ENCODE peak calls at places on chromosomes 13 and 19, in nine cellular contexts. R is HCT116, J is K562, G is SK-N-SH, V is A549, Q is Panc1, L is GM23338, M is GM12878, Z is HepG2. C is an unnamed sample.

GRCh38 chr19:55082023-55082851 is 6.6 kb downstream of the EPS8L1 start:
- DNase-seq in R (no peak), J (no peak), G (peak; percentile 87), V (peak; percentile 58), Q (no peak), L (peak; percentile 97), M (no peak), Z (no peak), C (no peak)

GRCh38 chr13:107203146-107203847 is 635.4 kb upstream of the ARGLU1 start:
- DNase-seq in R (no peak), J (no peak), G (peak; percentile 38), V (peak; percentile 5), Q (no peak), L (peak; percentile 82), M (no peak), Z (peak; percentile 63), C (no peak)

GRCh38 chr13:41546372-41547252 is 89.3 kb downstream of the RGCC start:
- DNase-seq in R (no peak), J (no peak), G (no peak), V (no peak), Q (no peak), L (no peak), M (no peak), Z (peak; percentile 21), C (no peak)

GRCh38 chr19:40381321-40381720 is 8.7 kb downstream of the HIPK4 start:
- DNase-seq in R (no peak), J (no peak), G (peak; percentile 33), V (peak; percentile 68), Q (no peak), L (peak; percentile 64), M (no peak), Z (no peak), C (no peak)

GRCh38 chr19:45169602-45170001 is 8.4 kb downstream of the TRAPPC6A start:
- DNase-seq in R (no peak), J (no peak), G (no peak), V (no peak), Q (no peak), L (no peak), M (no peak), Z (no peak), C (no peak)

GRCh38 chr19:42282036-42282762 is 13.1 kb downstream of the CIC start:
- DNase-seq in R (no peak), J (no peak), G (no peak), V (peak; percentile 43), Q (no peak), L (no peak), M (no peak), Z (no peak), C (no peak)

GRCh38 chr19:955803-956746 is 28.1 kb upstream of the WDR18 start:
- DNase-seq in R (no peak), J (no peak), G (no peak), V (no peak), Q (no peak), L (no peak), M (no peak), Z (no peak), C (no peak)

GRCh38 chr19:36213793-36214387 is 575 bp downstream of the ZNF565 start:
- DNase-seq in R (no peak), J (peak; percentile 27), G (no peak), V (peak; percentile 41), Q (no peak), L (no peak), M (no peak), Z (no peak), C (no peak)

GRCh38 chr19:38666662-38667448 is 19.4 kb downstream of the ACTN4 start:
- DNase-seq in R (no peak), J (no peak), G (no peak), V (no peak), Q (no peak), L (no peak), M (no peak), Z (no peak), C (no peak)

GRCh38 chr13:21058361-21058760 is 3.0 kb downstream of the LATS2 start:
- DNase-seq in R (no peak), J (no peak), G (no peak), V (no peak), Q (no peak), L (peak; percentile 52), M (no peak), Z (no peak), C (no peak)

GRCh38 chr13:45068036-45069001 is 52.0 kb upstream of the GTF2F2 start:
- DNase-seq in R (no peak), J (no peak), G (no peak), V (no peak), Q (no peak), L (no peak), M (no peak), Z (no peak), C (no peak)

GRCh38 chr19:19113040-19113541 is 25.2 kb downstream of the TMEM161A start:
- DNase-seq in R (no peak), J (peak; percentile 50), G (peak; percentile 62), V (no peak), Q (no peak), L (peak; percentile 68), M (no peak), Z (peak; percentile 75), C (no peak)

GRCh38 chr13:43364210-43365041 is 341.0 kb downstream of the DNAJC15 start:
- DNase-seq in R (no peak), J (no peak), G (no peak), V (no peak), Q (no peak), L (no peak), M (no peak), Z (no peak), C (no peak)

GRCh38 chr19:19502808-19503602 is 12.3 kb downstream of the TSSK6 start:
- DNase-seq in R (no peak), J (no peak), G (no peak), V (no peak), Q (no peak), L (no peak), M (no peak), Z (no peak), C (no peak)

GRCh38 chr19:5687360-5688198 is 2.5 kb upstream of the RPL36 start:
- DNase-seq in R (no peak), J (no peak), G (peak; percentile 40), V (no peak), Q (no peak), L (no peak), M (no peak), Z (no peak), C (no peak)
- TF ChIP-seq CTCF in R (no peak), J (no peak), G (no peak), V (no peak), Q (peak; percentile 69), L (peak; percentile 1), M (no peak), Z (no peak), C (no peak)

DNA sequence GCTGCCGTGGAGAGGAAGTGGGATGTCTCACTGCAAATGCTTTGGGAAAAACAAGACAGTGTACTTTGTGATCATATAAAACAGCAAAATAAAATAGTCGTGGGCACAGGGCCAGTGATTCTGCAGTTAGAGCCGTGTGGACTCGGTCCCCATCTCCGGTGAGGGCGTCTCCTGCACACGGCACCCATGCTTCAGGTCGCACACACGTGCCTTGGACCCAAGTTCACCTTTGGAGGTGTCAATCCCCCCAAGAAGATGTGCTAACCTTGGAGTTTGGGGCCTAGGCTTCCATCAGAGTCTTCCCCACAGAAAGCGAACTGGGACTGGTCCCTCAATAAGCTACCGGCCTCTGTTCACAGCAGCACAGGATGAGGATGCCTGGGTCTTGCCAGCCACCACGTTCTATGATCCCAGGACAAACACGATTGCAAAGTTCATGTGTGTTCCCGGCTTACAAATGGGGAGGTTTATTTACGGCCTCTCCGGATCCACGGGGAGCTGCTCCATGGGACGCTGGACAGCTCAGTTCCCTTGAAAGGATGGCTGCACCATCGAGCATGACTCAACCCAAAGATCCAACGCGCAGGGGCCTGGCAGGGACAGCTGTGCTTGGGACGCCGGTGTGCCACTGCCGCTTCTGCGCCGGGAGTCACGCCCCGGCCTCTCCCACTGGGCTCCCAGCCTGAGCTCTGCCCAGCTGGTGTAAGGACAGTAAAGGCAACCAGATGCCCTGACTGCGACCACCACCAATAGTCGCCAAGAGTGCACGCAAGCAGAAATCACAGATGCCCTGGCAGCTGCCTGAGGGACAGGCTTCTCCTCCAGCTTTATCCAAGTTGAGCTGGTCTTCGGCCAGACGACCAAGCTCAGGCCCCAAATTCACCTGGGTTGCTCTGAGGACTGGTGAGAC is 8.6 kb downstream of the GAS6 start:
- DNase-seq in R (no peak), J (no peak), G (no peak), V (no peak), Q (no peak), L (no peak), M (no peak), Z (no peak), C (no peak)
- TF ChIP-seq REST in R (no peak), J (no peak), G (peak; percentile 47), V (no peak), Q (no peak), L (no peak), M (no peak), Z (no peak), C (no peak)

DNA sequence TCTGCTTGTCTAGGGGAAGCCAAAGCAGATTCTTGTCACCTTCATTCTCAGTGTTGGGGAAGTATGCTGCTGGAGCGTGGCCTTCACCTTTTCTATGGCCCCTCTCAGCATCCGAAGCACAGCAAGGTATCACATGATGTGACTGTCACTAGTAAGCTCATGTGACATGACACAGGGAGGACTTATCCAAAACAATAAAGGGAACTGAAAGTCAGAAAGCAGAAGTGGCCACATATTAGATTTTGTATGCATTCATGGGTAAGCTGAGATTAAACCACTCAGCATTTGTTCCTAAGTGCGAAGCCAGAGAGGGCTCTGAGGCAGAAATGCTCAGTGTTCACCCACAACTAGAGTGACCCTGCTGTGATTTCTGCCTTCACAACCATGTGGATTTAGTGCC is 72.8 kb upstream of the PCDH8 start:
- DNase-seq in R (no peak), J (no peak), G (no peak), V (no peak), Q (no peak), L (no peak), M (peak; percentile 72), Z (no peak), C (peak; percentile 10)
- TF ChIP-seq CTCF in R (no peak), J (no peak), G (no peak), V (no peak), Q (no peak), L (no peak), M (no peak), Z (no peak), C (no peak)

GRCh38 chr19:2054763-2055162 is 3.7 kb upstream of the MKNK2 start:
- DNase-seq in R (no peak), J (no peak), G (no peak), V (no peak), Q (no peak), L (no peak), M (no peak), Z (no peak), C (no peak)

GRCh38 chr19:2053601-2054389 is 2.8 kb upstream of the MKNK2 start:
- DNase-seq in R (no peak), J (no peak), G (no peak), V (no peak), Q (no peak), L (no peak), M (no peak), Z (no peak), C (no peak)

GRCh38 chr19:2057484-2058469 is 6.7 kb upstream of the MKNK2 start:
- DNase-seq in R (no peak), J (no peak), G (no peak), V (no peak), Q (no peak), L (no peak), M (no peak), Z (no peak), C (no peak)

GRCh38 chr19:2056810-2057192 is 5.8 kb upstream of the MKNK2 start:
- DNase-seq in R (no peak), J (no peak), G (no peak), V (no peak), Q (no peak), L (no peak), M (no peak), Z (no peak), C (no peak)

GRCh38 chr19:2055871-2056809 is 5.1 kb upstream of the MKNK2 start:
- DNase-seq in R (peak; percentile 53), J (no peak), G (peak; percentile 61), V (no peak), Q (no peak), L (peak; percentile 50), M (no peak), Z (no peak), C (peak; percentile 26)
- TF ChIP-seq REST in R (no peak), J (no peak), G (no peak), V (no peak), Q (no peak), L (no peak), M (no peak), Z (no peak), C (no peak)

C was measured in HL-60.